ENCODE peak calls at places on chromosomes 3 and 15, in six cellular contexts. L, O, U, Y, M and W are unnamed samples. For H3K4me1 and H3K27me3, the result is how much of the 10 kb centered on the place peaks cover.

GRCh38 chr3:24679429-24679828 is 184.8 kb upstream of the THRB start:
- DNase-seq in L (no peak), O (no peak), U (no peak), Y (no peak), M (no peak), W (no peak)

GRCh38 chr3:12670789-12671450 is 7.0 kb upstream of the RAF1 start:
- DNase-seq in L (peak), O (no peak), U (no peak), Y (no peak), M (no peak), W (peak)

GRCh38 chr3:77207753-77208152 is 167.9 kb downstream of the ROBO2 start:
- DNase-seq in L (no peak), O (no peak), U (no peak), Y (no peak), M (no peak), W (no peak)

GRCh38 chr15:71440479-71441071 is 325.3 kb downstream of the THSD4 start:
- DNase-seq in L (no peak), O (no peak), U (peak), Y (peak), M (peak), W (no peak)

GRCh38 chr3:63967675-63968611 is 55.4 kb downstream of the PSMD6 start:
- DNase-seq in L (no peak), O (no peak), U (peak), Y (no peak), M (no peak), W (peak)

GRCh38 chr3:24180616-24181015 is 235.5 kb downstream of the NR1D2 start:
- DNase-seq in L (no peak), O (no peak), U (no peak), Y (no peak), M (no peak), W (no peak)

GRCh38 chr15:84734794-84735479 is 13.5 kb upstream of the ZNF592 start:
- DNase-seq in L (peak), O (peak), U (no peak), Y (no peak), M (peak), W (peak)

GRCh38 chr3:25325229-25325628 is 102.8 kb upstream of the RARB start:
- DNase-seq in L (no peak), O (no peak), U (no peak), Y (no peak), M (no peak), W (no peak)

GRCh38 chr3:64218329-64218728 is 6.9 kb downstream of the PRICKLE2 start:
- DNase-seq in L (no peak), O (no peak), U (no peak), Y (no peak), M (no peak), W (no peak)

GRCh38 chr3:156892701-156893100 is 66.5 kb downstream of the LEKR1 start:
- DNase-seq in L (no peak), O (no peak), U (peak), Y (no peak), M (no peak), W (no peak)

GRCh38 chr3:15876669-15877068 is 78.9 kb upstream of the ANKRD28 start:
- DNase-seq in L (no peak), O (no peak), U (no peak), Y (no peak), M (no peak), W (no peak)

GRCh38 chr15:59531066-59531465 is 80.5 kb upstream of the GCNT3 start:
- DNase-seq in L (no peak), O (no peak), U (no peak), Y (no peak), M (no peak), W (no peak)

GRCh38 chr15:59528429-59528828 is 83.2 kb upstream of the GCNT3 start:
- DNase-seq in L (no peak), O (no peak), U (no peak), Y (no peak), M (no peak), W (no peak)

GRCh38 chr15:59532770-59533379 is 78.7 kb upstream of the GCNT3 start:
- DNase-seq in L (no peak), O (peak), U (peak), Y (no peak), M (peak), W (no peak)

GRCh38 chr15:59524331-59524731 is 86.3 kb downstream of the FAM81A start:
- DNase-seq in L (no peak), O (no peak), U (no peak), Y (no peak), M (no peak), W (no peak)

DNA sequence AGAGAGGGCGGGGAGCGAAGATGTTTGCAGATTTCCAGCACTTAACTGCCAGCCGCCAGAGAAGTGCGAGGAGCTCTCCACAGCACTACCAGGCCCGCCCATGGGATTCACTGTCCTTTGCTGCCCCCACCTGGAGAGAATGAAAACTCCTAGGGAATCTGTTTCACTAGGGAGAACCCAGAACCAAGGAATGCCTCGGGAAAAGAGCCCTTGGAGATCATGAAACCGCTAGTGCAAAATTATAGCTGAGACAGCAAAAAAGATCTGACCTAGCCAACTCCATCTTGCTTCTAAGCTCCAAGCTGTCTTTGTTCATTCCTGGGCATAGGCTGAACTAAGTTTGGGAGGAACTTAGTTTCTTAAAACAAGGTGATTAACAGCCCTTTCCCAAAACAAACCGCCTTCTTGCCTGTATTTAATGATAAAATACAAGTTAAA is 82.6 kb upstream of the GCNT3 start:
- DNase-seq in L (peak), O (peak), U (peak), Y (peak), M (peak), W (peak)
- TF ChIP-seq POLR2AphosphoS5 in L (no peak), O (no peak), U (no peak), Y (no peak), M (no peak), W (no peak)

GRCh38 chr15:92613841-92614240 is 41.7 kb downstream of the FAM174B start:
- DNase-seq in L (no peak), O (no peak), U (no peak), Y (no peak), M (no peak), W (no peak)
- H3K4me1 ChIP-seq in L (under half), O (under half), U (under half), Y (under half), M (under half), W (under half)

GRCh38 chr15:61226313-61227250 is 2.5 kb downstream of the RORA start:
- DNase-seq in L (no peak), O (no peak), U (no peak), Y (no peak), M (peak), W (no peak)
- H3K27me3 ChIP-seq in L (under half), O (under half), U (under half), Y (under half), M (under half), W (half or more)

GRCh38 chr15:74040115-74040850 is 42.1 kb downstream of the GOLGA6A start:
- DNase-seq in L (peak), O (peak), U (peak), Y (no peak), M (no peak), W (no peak)
- TF ChIP-seq POLR2AphosphoS5 in L (no peak), O (no peak), U (no peak), Y (no peak), M (no peak), W (no peak)

DNA sequence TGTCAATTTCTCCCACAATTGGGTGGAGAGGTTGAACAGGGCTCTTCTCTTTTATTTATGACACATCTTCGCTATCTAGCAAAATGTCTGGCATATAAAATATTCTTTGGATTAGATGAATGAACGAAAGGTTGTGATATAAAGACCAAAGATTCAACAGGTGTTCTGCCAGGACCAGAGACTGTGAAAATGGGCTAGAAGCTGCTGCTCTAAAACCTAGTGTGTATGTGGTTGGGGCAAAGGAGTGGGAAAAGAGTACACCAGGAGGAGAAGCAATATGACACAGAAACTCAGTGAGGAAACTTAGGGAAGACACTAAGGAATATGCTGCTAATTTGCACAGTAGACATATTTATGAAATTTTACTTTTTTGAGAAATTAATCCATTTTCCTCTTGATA is 102.0 kb upstream of the CCDC80 start:
- DNase-seq in L (no peak), O (no peak), U (no peak), Y (no peak), M (no peak), W (no peak)
- H3K4me1 ChIP-seq in L (under half), O (under half), U (under half), Y (under half), M (under half), W (under half)

DNA sequence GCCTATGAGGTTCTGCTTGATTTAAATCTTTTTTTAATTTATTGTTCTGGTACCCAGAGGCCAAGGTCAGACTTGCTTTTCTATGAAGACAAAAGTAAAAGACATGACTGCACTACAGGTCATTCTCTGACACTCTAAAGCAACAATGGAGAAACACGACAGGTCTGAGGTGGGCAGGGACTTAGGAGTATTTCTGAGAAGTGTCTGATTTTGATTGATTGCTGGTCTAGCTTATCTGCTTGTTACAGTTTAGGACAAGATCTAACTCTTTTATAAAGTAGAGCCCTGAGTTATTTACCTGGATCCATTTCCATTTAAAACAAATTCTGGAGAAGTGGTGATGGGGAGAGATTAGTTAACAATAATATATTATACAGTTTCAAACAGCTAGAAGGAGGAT is 115.2 kb upstream of the STT3B start:
- DNase-seq in L (no peak), O (no peak), U (no peak), Y (no peak), M (no peak), W (no peak)
- H3K27me3 ChIP-seq in L (under half), O (under half), U (under half), Y (under half), M (under half), W (under half)

GRCh38 chr3:39410893-39411292 is 4.4 kb downstream of the RPSA start:
- DNase-seq in L (no peak), O (no peak), U (no peak), Y (no peak), M (no peak), W (no peak)
- TF ChIP-seq POLR2AphosphoS5 in L (no peak), O (no peak), U (no peak), Y (no peak), M (no peak), W (no peak)

GRCh38 chr15:61983087-61983486 is 77.2 kb downstream of the VPS13C start:
- DNase-seq in L (no peak), O (no peak), U (no peak), Y (no peak), M (no peak), W (no peak)
- H3K4me1 ChIP-seq in L (under half), O (under half), U (under half), Y (under half), M (under half), W (under half)

GRCh38 chr3:127235706-127236105 is 42.8 kb downstream of the PRR23E start:
- DNase-seq in L (no peak), O (no peak), U (no peak), Y (no peak), M (no peak), W (no peak)

GRCh38 chr3:127234784-127235183 is 41.9 kb downstream of the PRR23E start:
- DNase-seq in L (no peak), O (no peak), U (no peak), Y (no peak), M (no peak), W (no peak)

GRCh38 chr3:127237835-127238234 is 44.9 kb downstream of the PRR23E start:
- DNase-seq in L (no peak), O (no peak), U (no peak), Y (no peak), M (no peak), W (no peak)

GRCh38 chr3:127233371-127233770 is 40.4 kb downstream of the PRR23E start:
- DNase-seq in L (no peak), O (no peak), U (no peak), Y (no peak), M (peak), W (no peak)

GRCh38 chr3:127238602-127239001 is 45.7 kb downstream of the PRR23E start:
- DNase-seq in L (no peak), O (no peak), U (no peak), Y (no peak), M (no peak), W (no peak)
- H3K27me3 ChIP-seq in L (under half), O (under half), U (under half), Y (under half), M (under half), W (under half)